ENCODE peak calls at places on chromosomes 16 and 17, in five cellular contexts. I is left ventricle myocardium inferior, J is osteocyte, A is NCI-H774, R is SHP77 treated with DMSO at 0.1 percent for 48 hours. M is an unnamed sample.

GRCh38 chr16:17389392-17389791 is 81.4 kb downstream of the XYLT1 start:
- DNase-seq in I (no peak), J (no peak), A (no peak), R (no peak), M (no peak)

GRCh38 chr17:45869676-45870341 is 24.5 kb upstream of the MAPT start:
- DNase-seq in I (no peak), J (no peak), A (no peak), R (no peak), M (no peak)

GRCh38 chr17:80773243-80773991 is 218.2 kb upstream of the CHMP6 start:
- DNase-seq in I (peak; percentile 27), J (no peak), A (no peak), R (peak; percentile 82), M (peak; percentile 72)

GRCh38 chr16:58658796-58659211 is 25.8 kb downstream of the SLC38A7 start:
- DNase-seq in I (no peak), J (no peak), A (no peak), R (no peak), M (no peak)

GRCh38 chr17:57541472-57542394 is 203.4 kb downstream of the CCDC182 start:
- DNase-seq in I (peak; percentile 62), J (no peak), A (no peak), R (peak; percentile 77), M (peak; percentile 75)

GRCh38 chr16:5459863-5460262 is 362.3 kb upstream of the EEF2KMT start:
- DNase-seq in I (no peak), J (no peak), A (no peak), R (no peak), M (no peak)

GRCh38 chr17:79797492-79798295 is 817 bp upstream of the CBX8 start:
- DNase-seq in I (no peak), J (no peak), A (peak; percentile 70), R (no peak), M (peak; percentile 65)

GRCh38 chr16:18800674-18801196 is 614 bp downstream of the ARL6IP1 start:
- DNase-seq in I (no peak), J (no peak), A (no peak), R (no peak), M (no peak)

GRCh38 chr17:81417049-81417878 is 22.0 kb downstream of the BAHCC1 start:
- DNase-seq in I (no peak), J (no peak), A (no peak), R (no peak), M (no peak)

GRCh38 chr17:16345565-16345964 is 7.7 kb downstream of the CENPV start:
- DNase-seq in I (no peak), J (no peak), A (no peak), R (no peak), M (no peak)

GRCh38 chr16:50213939-50214519 is 52.3 kb upstream of the ADCY7 start:
- DNase-seq in I (no peak), J (no peak), A (peak; percentile 1), R (no peak), M (no peak)

GRCh38 chr16:2985457-2985856 is 5.2 kb upstream of the PKMYT1 start:
- DNase-seq in I (peak; percentile 61), J (no peak), A (no peak), R (no peak), M (peak; percentile 75)

GRCh38 chr16:57422026-57422944 is 17.7 kb downstream of the CCL17 start:
- DNase-seq in I (no peak), J (no peak), A (no peak), R (peak; percentile 67), M (no peak)

GRCh38 chr17:45020354-45021138 is 30.9 kb downstream of the DCAKD start:
- DNase-seq in I (no peak), J (no peak), A (no peak), R (no peak), M (no peak)

GRCh38 chr16:84175351-84176081 is 11.3 kb downstream of the TAF1C start:
- DNase-seq in I (no peak), J (no peak), A (peak; percentile 18), R (no peak), M (no peak)